ENCODE peak calls at places on chromosome 17, in six cellular contexts. R is GM10248; T is stimulated activated CD8-positive, alpha-beta memory T cell treated with anti-CD3 and anti-CD28 coated beads, Interleukin-15, amount 100 ng/mL, for 48 hours; C is stimulated activated naive CD4-positive, alpha-beta T cell treated with Interleukin-2 at 50 U/mL for 16 hours; O is NCI-H2171 treated with DMSO at 0.1 percent for 48 hours; E is stimulated activated CD4-positive, alpha-beta T cell treated with anti-CD3 and anti-CD28 coated beads, TNF-alpha, amount 100 ng/mL, for 4 hours. I is an unnamed sample.

GRCh38 chr17:28367641-28368305 is 2.3 kb downstream of the VTN start:
- DNase-seq in R (no peak), T (no peak), C (no peak), O (no peak), E (no peak), I (no peak)

GRCh38 chr17:5706835-5707234 is 122.5 kb upstream of the NLRP1 start:
- DNase-seq in R (peak; percentile 73), T (peak; percentile 10), C (peak; percentile 44), O (no peak), E (peak; percentile 8), I (peak; percentile 1)

GRCh38 chr17:78538033-78538776 is 39.0 kb downstream of the DNAH17 start:
- DNase-seq in R (peak; percentile 52), T (no peak), C (no peak), O (no peak), E (no peak), I (no peak)

GRCh38 chr17:48498168-48498840 is 32.5 kb downstream of the HOXB1 start:
- DNase-seq in R (no peak), T (no peak), C (no peak), O (no peak), E (no peak), I (no peak)

GRCh38 chr17:72381597-72382397 is 261.0 kb downstream of the SOX9 start:
- DNase-seq in R (no peak), T (no peak), C (no peak), O (peak; percentile 81), E (no peak), I (no peak)

GRCh38 chr17:73874008-73874407 is 229.8 kb upstream of the SDK2 start:
- DNase-seq in R (peak; percentile 60), T (peak; percentile 4), C (no peak), O (no peak), E (no peak), I (no peak)

GRCh38 chr17:8253801-8254200 is 4.7 kb downstream of the PFAS start:
- DNase-seq in R (no peak), T (no peak), C (no peak), O (no peak), E (no peak), I (no peak)

GRCh38 chr17:38557395-38557794 is 48.4 kb downstream of the SRCIN1 start:
- DNase-seq in R (no peak), T (no peak), C (no peak), O (no peak), E (no peak), I (no peak)

GRCh38 chr17:47733047-47733413 is at the start of gene TBX21:
- DNase-seq in R (peak; percentile 91), T (peak; percentile 91), C (peak; percentile 93), O (peak; percentile 71), E (peak; percentile 88), I (peak; percentile 94)

GRCh38 chr17:62704381-62704971 is 77.0 kb downstream of the MRC2 start:
- DNase-seq in R (no peak), T (no peak), C (no peak), O (peak; percentile 61), E (no peak), I (no peak)

GRCh38 chr17:62193297-62193696 is 128.2 kb upstream of the MED13 start:
- DNase-seq in R (no peak), T (no peak), C (no peak), O (no peak), E (no peak), I (no peak)

GRCh38 chr17:78137392-78138203 is 7.0 kb downstream of the TMC8 start:
- DNase-seq in R (no peak), T (no peak), C (peak; percentile 45), O (no peak), E (no peak), I (no peak)

GRCh38 chr17:77645441-77646430 is 312.8 kb upstream of the TNRC6C start:
- DNase-seq in R (no peak), T (peak; percentile 50), C (peak; percentile 41), O (no peak), E (no peak), I (no peak)

GRCh38 chr17:21200590-21201301 is 13.2 kb downstream of the TMEM11 start:
- DNase-seq in R (no peak), T (no peak), C (no peak), O (no peak), E (no peak), I (no peak)

GRCh38 chr17:77354721-77355455 is 214.1 kb downstream of the SEC14L1 start:
- DNase-seq in R (peak; percentile 14), T (no peak), C (no peak), O (no peak), E (no peak), I (no peak)